ENCODE peak calls at places on chromosomes 13 and 19, in eight cellular contexts. H, Q, B, Y, R, L, N and V are unnamed samples.
A peak's percentile ranks its signal among the peaks of the same experiment; 100 is the strongest.

GRCh38 chr19:48152552-48152951 is 17.6 kb downstream of the LIG1 start:
- DNase-seq in H (peak; percentile 60), Q (peak; percentile 56), B (peak; percentile 38), Y (peak; percentile 51), R (no peak), L (peak; percentile 72), N (peak; percentile 68), V (no peak)

GRCh38 chr19:23249911-23250649 is at the start of gene ZNF724:
- DNase-seq in H (peak; percentile 77), Q (peak; percentile 67), B (peak; percentile 74), Y (peak; percentile 85), R (peak; percentile 94), L (peak; percentile 85), N (peak; percentile 99), V (peak; percentile 89)

GRCh38 chr19:883661-884211 is 9.3 kb downstream of the MED16 start:
- DNase-seq in H (no peak), Q (no peak), B (no peak), Y (no peak), R (no peak), L (no peak), N (no peak), V (peak; percentile 48)

GRCh38 chr13:43289458-43290255 is 266.3 kb downstream of the DNAJC15 start:
- DNase-seq in H (no peak), Q (no peak), B (no peak), Y (no peak), R (no peak), L (no peak), N (no peak), V (no peak)

GRCh38 chr19:50837300-50837699 is 3.9 kb upstream of the KLK15 start:
- DNase-seq in H (no peak), Q (no peak), B (no peak), Y (no peak), R (no peak), L (no peak), N (no peak), V (no peak)

GRCh38 chr13:101779147-101779546 is 326.7 kb downstream of the ITGBL1 start:
- DNase-seq in H (no peak), Q (no peak), B (no peak), Y (no peak), R (no peak), L (no peak), N (no peak), V (no peak)

GRCh38 chr13:42660367-42660965 is 86.5 kb downstream of the TNFSF11 start:
- DNase-seq in H (no peak), Q (no peak), B (no peak), Y (no peak), R (no peak), L (no peak), N (peak; percentile 54), V (no peak)

GRCh38 chr13:99614465-99614885 is 113.2 kb downstream of the TM9SF2 start:
- DNase-seq in H (no peak), Q (no peak), B (no peak), Y (no peak), R (no peak), L (peak; percentile 34), N (peak; percentile 38), V (peak; percentile 59)

GRCh38 chr13:89550842-89551422 is 1796.6 kb upstream of the MIR17HG start:
- DNase-seq in H (no peak), Q (no peak), B (no peak), Y (no peak), R (no peak), L (no peak), N (no peak), V (peak; percentile 76)

GRCh38 chr13:39910833-39911232 is 255.4 kb downstream of the COG6 start:
- DNase-seq in H (no peak), Q (no peak), B (no peak), Y (no peak), R (no peak), L (no peak), N (peak; percentile 72), V (no peak)

GRCh38 chr19:54302252-54302651 is 10.7 kb downstream of the LILRA5 start:
- DNase-seq in H (no peak), Q (no peak), B (no peak), Y (no peak), R (no peak), L (no peak), N (no peak), V (no peak)

GRCh38 chr13:110265682-110266430 is 41.1 kb downstream of the COL4A1 start:
- DNase-seq in H (no peak), Q (no peak), B (no peak), Y (no peak), R (no peak), L (no peak), N (no peak), V (no peak)

GRCh38 chr19:21697171-21697570 is 70.2 kb downstream of the ZNF100 start:
- DNase-seq in H (no peak), Q (no peak), B (no peak), Y (no peak), R (no peak), L (no peak), N (no peak), V (no peak)

GRCh38 chr13:97199451-97199850 is 22.7 kb upstream of the MBNL2 start:
- DNase-seq in H (no peak), Q (no peak), B (no peak), Y (no peak), R (no peak), L (no peak), N (no peak), V (no peak)

GRCh38 chr13:98664047-98664446 is 87.1 kb upstream of the STK24 start:
- DNase-seq in H (peak; percentile 12), Q (peak; percentile 5), B (no peak), Y (no peak), R (no peak), L (no peak), N (peak; percentile 21), V (peak; percentile 75)

GRCh38 chr13:30124131-30124768 is 183.1 kb downstream of the KATNAL1 start:
- DNase-seq in H (no peak), Q (no peak), B (no peak), Y (no peak), R (no peak), L (no peak), N (no peak), V (no peak)

GRCh38 chr19:52778811-52779210 is 7.8 kb downstream of the ZNF600 start:
- DNase-seq in H (no peak), Q (peak; percentile 35), B (no peak), Y (no peak), R (no peak), L (peak; percentile 6), N (no peak), V (no peak)

GRCh38 chr19:5074418-5074817 is 105.5 kb downstream of the KDM4B start:
- DNase-seq in H (no peak), Q (no peak), B (no peak), Y (no peak), R (no peak), L (no peak), N (no peak), V (no peak)

GRCh38 chr13:42545842-42546241 is 28.1 kb upstream of the TNFSF11 start:
- DNase-seq in H (no peak), Q (no peak), B (no peak), Y (no peak), R (no peak), L (no peak), N (no peak), V (no peak)

GRCh38 chr13:110856941-110857835 is 57.7 kb downstream of the ANKRD10 start:
- DNase-seq in H (no peak), Q (no peak), B (no peak), Y (no peak), R (no peak), L (no peak), N (no peak), V (no peak)

GRCh38 chr13:40665754-40666057 is 735 bp downstream of the FOXO1 start:
- DNase-seq in H (peak; percentile 22), Q (no peak), B (peak; percentile 54), Y (no peak), R (no peak), L (peak; percentile 54), N (no peak), V (no peak)

GRCh38 chr19:39211731-39212376 is 7.8 kb upstream of the SYCN start:
- DNase-seq in H (no peak), Q (no peak), B (no peak), Y (no peak), R (no peak), L (no peak), N (peak; percentile 13), V (no peak)

GRCh38 chr19:11400695-11401291 is 16.7 kb upstream of the EPOR start:
- DNase-seq in H (no peak), Q (no peak), B (no peak), Y (no peak), R (no peak), L (no peak), N (no peak), V (no peak)